ENCODE peak calls at places on chromosome 22, in ten cellular contexts. One of them, this sample, is unnamed.
A peak's percentile ranks its signal among the peaks of the same experiment; 100 is the strongest.

GRCh38 chr22:24325105-24325757 is 54.6 kb downstream of the SPECC1L start:
- DNase-seq in GM23338: peak; percentile 54
- DNase-seq in cardiac muscle cell: peak; percentile 51
- DNase-seq in left ventricle myocardium inferior: no peak
- DNase-seq in epithelial cell of esophagus: peak; percentile 63
- DNase-seq in trophoblast cell: peak; percentile 37
- DNase-seq in AG09309: peak; percentile 96
- DNase-seq in astrocyte of the spinal cord: peak; percentile 87
- DNase-seq in kidney epithelial cell: peak; percentile 59
- DNase-seq in HL-60: peak; percentile 78
- DNase-seq in this sample: no peak

GRCh38 chr22:48574776-48575566 is 1252.7 kb downstream of the BRD1 start:
- DNase-seq in GM23338: peak; percentile 66
- DNase-seq in cardiac muscle cell: peak; percentile 79
- DNase-seq in left ventricle myocardium inferior: no peak
- DNase-seq in epithelial cell of esophagus: no peak
- DNase-seq in trophoblast cell: no peak
- DNase-seq in AG09309: no peak
- DNase-seq in astrocyte of the spinal cord: no peak
- DNase-seq in kidney epithelial cell: no peak
- DNase-seq in HL-60: peak; percentile 10
- DNase-seq in this sample: no peak

GRCh38 chr22:16601437-16602223 is 9.0 kb upstream of the CCT8L2 start:
- DNase-seq in GM23338: peak; percentile 17
- DNase-seq in cardiac muscle cell: peak; percentile 0
- DNase-seq in left ventricle myocardium inferior: peak; percentile 39
- DNase-seq in epithelial cell of esophagus: peak; percentile 17
- DNase-seq in trophoblast cell: peak; percentile 32
- DNase-seq in AG09309: no peak
- DNase-seq in astrocyte of the spinal cord: no peak
- DNase-seq in kidney epithelial cell: no peak
- DNase-seq in HL-60: peak; percentile 18
- DNase-seq in this sample: no peak

GRCh38 chr22:25627271-25627848 is 62.9 kb downstream of the GRK3 start:
- DNase-seq in GM23338: no peak
- DNase-seq in cardiac muscle cell: no peak
- DNase-seq in left ventricle myocardium inferior: no peak
- DNase-seq in epithelial cell of esophagus: peak; percentile 15
- DNase-seq in trophoblast cell: no peak
- DNase-seq in AG09309: no peak
- DNase-seq in astrocyte of the spinal cord: peak; percentile 4
- DNase-seq in kidney epithelial cell: no peak
- DNase-seq in HL-60: peak; percentile 55
- DNase-seq in this sample: no peak

GRCh38 chr22:42026705-42027104 is 28.1 kb downstream of the WBP2NL start:
- DNase-seq in GM23338: peak; percentile 51
- DNase-seq in cardiac muscle cell: no peak
- DNase-seq in left ventricle myocardium inferior: no peak
- DNase-seq in epithelial cell of esophagus: no peak
- DNase-seq in trophoblast cell: no peak
- DNase-seq in AG09309: no peak
- DNase-seq in astrocyte of the spinal cord: no peak
- DNase-seq in kidney epithelial cell: no peak
- DNase-seq in HL-60: no peak
- DNase-seq in this sample: no peak

GRCh38 chr22:50727678-50728522 is 10.1 kb upstream of the ACR start:
- DNase-seq in GM23338: no peak
- DNase-seq in cardiac muscle cell: no peak
- DNase-seq in left ventricle myocardium inferior: peak; percentile 9
- DNase-seq in epithelial cell of esophagus: no peak
- DNase-seq in trophoblast cell: no peak
- DNase-seq in AG09309: no peak
- DNase-seq in astrocyte of the spinal cord: no peak
- DNase-seq in kidney epithelial cell: no peak
- DNase-seq in HL-60: no peak
- DNase-seq in this sample: no peak

GRCh38 chr22:47854680-47855079 is 1092.2 kb downstream of the TBC1D22A start:
- DNase-seq in GM23338: no peak
- DNase-seq in cardiac muscle cell: no peak
- DNase-seq in left ventricle myocardium inferior: no peak
- DNase-seq in epithelial cell of esophagus: no peak
- DNase-seq in trophoblast cell: no peak
- DNase-seq in AG09309: no peak
- DNase-seq in astrocyte of the spinal cord: no peak
- DNase-seq in kidney epithelial cell: no peak
- DNase-seq in HL-60: no peak
- DNase-seq in this sample: no peak

GRCh38 chr22:17403906-17404305 is 34.6 kb downstream of the CECR2 start:
- DNase-seq in GM23338: no peak
- DNase-seq in cardiac muscle cell: no peak
- DNase-seq in left ventricle myocardium inferior: no peak
- DNase-seq in epithelial cell of esophagus: no peak
- DNase-seq in trophoblast cell: no peak
- DNase-seq in AG09309: no peak
- DNase-seq in astrocyte of the spinal cord: no peak
- DNase-seq in kidney epithelial cell: no peak
- DNase-seq in HL-60: no peak
- DNase-seq in this sample: no peak

GRCh38 chr22:45672564-45673481 is 1.2 kb downstream of the ATXN10 start:
- DNase-seq in GM23338: no peak
- DNase-seq in cardiac muscle cell: no peak
- DNase-seq in left ventricle myocardium inferior: no peak
- DNase-seq in epithelial cell of esophagus: no peak
- DNase-seq in trophoblast cell: no peak
- DNase-seq in AG09309: no peak
- DNase-seq in astrocyte of the spinal cord: no peak
- DNase-seq in kidney epithelial cell: no peak
- DNase-seq in HL-60: no peak
- DNase-seq in this sample: no peak

GRCh38 chr22:45676024-45676423 is 4.4 kb downstream of the ATXN10 start:
- DNase-seq in GM23338: no peak
- DNase-seq in cardiac muscle cell: no peak
- DNase-seq in left ventricle myocardium inferior: no peak
- DNase-seq in epithelial cell of esophagus: no peak
- DNase-seq in trophoblast cell: no peak
- DNase-seq in AG09309: no peak
- DNase-seq in astrocyte of the spinal cord: no peak
- DNase-seq in kidney epithelial cell: no peak
- DNase-seq in HL-60: no peak
- DNase-seq in this sample: no peak

GRCh38 chr22:45671051-45671782 is 417 bp upstream of the ATXN10 start:
- DNase-seq in GM23338: peak; percentile 96
- DNase-seq in cardiac muscle cell: peak; percentile 57
- DNase-seq in left ventricle myocardium inferior: no peak
- DNase-seq in epithelial cell of esophagus: no peak
- DNase-seq in trophoblast cell: no peak
- DNase-seq in AG09309: no peak
- DNase-seq in astrocyte of the spinal cord: no peak
- DNase-seq in kidney epithelial cell: no peak
- DNase-seq in HL-60: no peak
- DNase-seq in this sample: peak; percentile 60

GRCh38 chr22:45671783-45672563 is at the start of gene ATXN10:
- DNase-seq in GM23338: no peak
- DNase-seq in cardiac muscle cell: peak; percentile 91
- DNase-seq in left ventricle myocardium inferior: peak; percentile 69
- DNase-seq in epithelial cell of esophagus: peak; percentile 71
- DNase-seq in trophoblast cell: peak; percentile 34
- DNase-seq in AG09309: peak; percentile 27
- DNase-seq in astrocyte of the spinal cord: peak; percentile 76
- DNase-seq in kidney epithelial cell: no peak
- DNase-seq in HL-60: peak; percentile 74
- DNase-seq in this sample: peak; percentile 25

DNA sequence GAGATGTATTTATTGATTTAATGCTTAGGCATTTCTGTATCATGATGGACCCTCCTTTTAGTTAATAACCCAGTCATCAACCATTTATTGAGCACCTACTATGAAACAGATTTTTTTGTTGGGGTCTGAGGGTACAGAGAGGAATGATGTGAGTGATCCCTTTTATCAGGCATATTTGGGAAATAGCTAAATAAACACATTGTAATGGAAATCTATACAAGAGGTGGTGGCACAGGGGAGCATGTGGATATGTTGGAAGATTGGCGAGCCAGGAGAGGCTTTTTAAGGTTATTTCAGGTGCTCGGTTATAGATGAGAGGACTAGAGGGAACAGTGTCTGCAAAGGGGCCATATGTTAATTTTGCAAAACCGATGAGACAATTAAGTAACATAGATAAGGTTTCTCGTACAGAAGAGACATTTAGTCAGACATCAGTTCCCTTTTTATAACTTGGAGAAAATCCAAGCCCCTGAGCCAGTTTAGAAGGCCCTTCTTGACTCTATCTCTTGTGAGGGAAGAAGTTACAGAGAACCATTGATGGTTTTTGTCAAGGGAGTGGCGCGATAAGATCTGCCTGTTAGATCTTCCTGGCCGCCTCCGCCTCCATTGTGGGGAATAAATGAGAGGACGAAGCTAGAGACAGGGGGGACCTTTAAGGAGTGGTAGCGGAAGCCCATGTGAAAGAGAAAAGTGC is 2.0 kb downstream of the ATXN10 start:
- DNase-seq in GM23338: no peak
- DNase-seq in cardiac muscle cell: no peak
- DNase-seq in left ventricle myocardium inferior: no peak
- DNase-seq in epithelial cell of esophagus: no peak
- DNase-seq in trophoblast cell: no peak
- DNase-seq in AG09309: no peak
- DNase-seq in astrocyte of the spinal cord: no peak
- DNase-seq in kidney epithelial cell: no peak
- DNase-seq in HL-60: peak; percentile 70
- DNase-seq in this sample: no peak
- H3K4me3 ChIP-seq in GM23338: peak overlapping the region; percentile 95
- H3K4me3 ChIP-seq in cardiac muscle cell: no peak overlapping the region
- H3K4me3 ChIP-seq in left ventricle myocardium inferior: peak overlapping the region; percentile 91
- H3K4me3 ChIP-seq in epithelial cell of esophagus: no peak overlapping the region
- H3K4me3 ChIP-seq in trophoblast cell: no peak overlapping the region
- H3K4me3 ChIP-seq in AG09309: peak overlapping the region; percentile 95
- H3K4me3 ChIP-seq in astrocyte of the spinal cord: peak overlapping the region; percentile 85
- H3K4me3 ChIP-seq in kidney epithelial cell: no peak overlapping the region
- H3K4me3 ChIP-seq in HL-60: peak overlapping the region; percentile 77
- H3K4me3 ChIP-seq in this sample: no peak overlapping the region

GRCh38 chr22:46564084-46564714 is 26.8 kb upstream of the CELSR1 start:
- DNase-seq in GM23338: no peak
- DNase-seq in cardiac muscle cell: no peak
- DNase-seq in left ventricle myocardium inferior: peak; percentile 53
- DNase-seq in epithelial cell of esophagus: no peak
- DNase-seq in trophoblast cell: no peak
- DNase-seq in AG09309: no peak
- DNase-seq in astrocyte of the spinal cord: no peak
- DNase-seq in kidney epithelial cell: no peak
- DNase-seq in HL-60: no peak
- DNase-seq in this sample: no peak

GRCh38 chr22:46557736-46558480 is 20.5 kb upstream of the CELSR1 start:
- DNase-seq in GM23338: no peak
- DNase-seq in cardiac muscle cell: no peak
- DNase-seq in left ventricle myocardium inferior: peak; percentile 56
- DNase-seq in epithelial cell of esophagus: peak; percentile 86
- DNase-seq in trophoblast cell: no peak
- DNase-seq in AG09309: no peak
- DNase-seq in astrocyte of the spinal cord: no peak
- DNase-seq in kidney epithelial cell: no peak
- DNase-seq in HL-60: no peak
- DNase-seq in this sample: no peak

GRCh38 chr22:46563381-46564083 is 26.1 kb upstream of the CELSR1 start:
- DNase-seq in GM23338: peak; percentile 82
- DNase-seq in cardiac muscle cell: peak; percentile 81
- DNase-seq in left ventricle myocardium inferior: peak; percentile 83
- DNase-seq in epithelial cell of esophagus: peak; percentile 63
- DNase-seq in trophoblast cell: peak; percentile 47
- DNase-seq in AG09309: no peak
- DNase-seq in astrocyte of the spinal cord: peak; percentile 43
- DNase-seq in kidney epithelial cell: no peak
- DNase-seq in HL-60: peak; percentile 86
- DNase-seq in this sample: no peak

GRCh38 chr22:46561435-46561905 is 24.1 kb upstream of the CELSR1 start:
- DNase-seq in GM23338: peak; percentile 78
- DNase-seq in cardiac muscle cell: peak; percentile 63
- DNase-seq in left ventricle myocardium inferior: peak; percentile 6
- DNase-seq in epithelial cell of esophagus: peak; percentile 48
- DNase-seq in trophoblast cell: no peak
- DNase-seq in AG09309: no peak
- DNase-seq in astrocyte of the spinal cord: no peak
- DNase-seq in kidney epithelial cell: no peak
- DNase-seq in HL-60: peak; percentile 93
- DNase-seq in this sample: no peak

DNA sequence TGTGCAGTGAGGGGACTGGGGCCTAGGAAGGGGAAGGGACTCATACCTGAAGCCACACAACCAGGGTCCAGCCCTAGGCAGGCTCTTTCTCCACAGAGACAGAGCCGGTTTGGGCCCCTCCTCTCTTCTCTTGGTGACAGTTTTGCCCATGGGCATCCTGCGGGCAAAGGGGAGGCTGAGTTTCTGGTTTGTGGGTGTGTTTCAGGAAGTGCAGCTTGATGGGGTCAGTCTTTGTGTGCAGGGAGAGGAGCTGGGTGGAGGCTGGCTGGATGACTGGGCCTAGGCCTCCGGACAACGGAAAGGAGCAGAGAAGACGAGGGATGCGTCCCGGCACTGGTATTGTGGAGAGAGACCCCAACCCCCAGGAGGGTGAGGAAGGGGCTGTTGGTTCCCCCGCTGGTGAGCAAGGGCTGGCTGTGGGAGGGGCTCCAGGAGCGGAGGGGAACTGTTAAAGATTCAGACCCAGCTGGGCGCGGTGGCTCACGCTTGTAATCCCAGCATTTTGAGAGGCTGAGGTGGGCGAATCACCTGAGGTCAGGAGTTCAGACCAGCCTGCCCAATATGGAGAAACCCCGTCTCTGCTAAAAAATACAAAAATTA is 23.4 kb upstream of the CELSR1 start:
- DNase-seq in GM23338: no peak
- DNase-seq in cardiac muscle cell: no peak
- DNase-seq in left ventricle myocardium inferior: peak; percentile 11
- DNase-seq in epithelial cell of esophagus: no peak
- DNase-seq in trophoblast cell: no peak
- DNase-seq in AG09309: no peak
- DNase-seq in astrocyte of the spinal cord: no peak
- DNase-seq in kidney epithelial cell: no peak
- DNase-seq in HL-60: peak; percentile 59
- DNase-seq in this sample: no peak
- H3K4me3 ChIP-seq in GM23338: no peak overlapping the region
- H3K4me3 ChIP-seq in cardiac muscle cell: no peak overlapping the region
- H3K4me3 ChIP-seq in left ventricle myocardium inferior: no peak overlapping the region
- H3K4me3 ChIP-seq in epithelial cell of esophagus: no peak overlapping the region
- H3K4me3 ChIP-seq in trophoblast cell: no peak overlapping the region
- H3K4me3 ChIP-seq in AG09309: no peak overlapping the region
- H3K4me3 ChIP-seq in astrocyte of the spinal cord: no peak overlapping the region
- H3K4me3 ChIP-seq in kidney epithelial cell: no peak overlapping the region
- H3K4me3 ChIP-seq in HL-60: no peak overlapping the region
- H3K4me3 ChIP-seq in this sample: no peak overlapping the region

GRCh38 chr22:40053460-40053859 is 58.7 kb downstream of the FAM83F start:
- DNase-seq in GM23338: no peak
- DNase-seq in cardiac muscle cell: no peak
- DNase-seq in left ventricle myocardium inferior: no peak
- DNase-seq in epithelial cell of esophagus: peak; percentile 36
- DNase-seq in trophoblast cell: no peak
- DNase-seq in AG09309: no peak
- DNase-seq in astrocyte of the spinal cord: no peak
- DNase-seq in kidney epithelial cell: no peak
- DNase-seq in HL-60: no peak
- DNase-seq in this sample: no peak
- H3K4me3 ChIP-seq in GM23338: no peak overlapping the region
- H3K4me3 ChIP-seq in cardiac muscle cell: no peak overlapping the region
- H3K4me3 ChIP-seq in left ventricle myocardium inferior: no peak overlapping the region
- H3K4me3 ChIP-seq in epithelial cell of esophagus: no peak overlapping the region
- H3K4me3 ChIP-seq in trophoblast cell: no peak overlapping the region
- H3K4me3 ChIP-seq in AG09309: no peak overlapping the region
- H3K4me3 ChIP-seq in astrocyte of the spinal cord: no peak overlapping the region
- H3K4me3 ChIP-seq in kidney epithelial cell: no peak overlapping the region
- H3K4me3 ChIP-seq in HL-60: no peak overlapping the region
- H3K4me3 ChIP-seq in this sample: no peak overlapping the region

DNA sequence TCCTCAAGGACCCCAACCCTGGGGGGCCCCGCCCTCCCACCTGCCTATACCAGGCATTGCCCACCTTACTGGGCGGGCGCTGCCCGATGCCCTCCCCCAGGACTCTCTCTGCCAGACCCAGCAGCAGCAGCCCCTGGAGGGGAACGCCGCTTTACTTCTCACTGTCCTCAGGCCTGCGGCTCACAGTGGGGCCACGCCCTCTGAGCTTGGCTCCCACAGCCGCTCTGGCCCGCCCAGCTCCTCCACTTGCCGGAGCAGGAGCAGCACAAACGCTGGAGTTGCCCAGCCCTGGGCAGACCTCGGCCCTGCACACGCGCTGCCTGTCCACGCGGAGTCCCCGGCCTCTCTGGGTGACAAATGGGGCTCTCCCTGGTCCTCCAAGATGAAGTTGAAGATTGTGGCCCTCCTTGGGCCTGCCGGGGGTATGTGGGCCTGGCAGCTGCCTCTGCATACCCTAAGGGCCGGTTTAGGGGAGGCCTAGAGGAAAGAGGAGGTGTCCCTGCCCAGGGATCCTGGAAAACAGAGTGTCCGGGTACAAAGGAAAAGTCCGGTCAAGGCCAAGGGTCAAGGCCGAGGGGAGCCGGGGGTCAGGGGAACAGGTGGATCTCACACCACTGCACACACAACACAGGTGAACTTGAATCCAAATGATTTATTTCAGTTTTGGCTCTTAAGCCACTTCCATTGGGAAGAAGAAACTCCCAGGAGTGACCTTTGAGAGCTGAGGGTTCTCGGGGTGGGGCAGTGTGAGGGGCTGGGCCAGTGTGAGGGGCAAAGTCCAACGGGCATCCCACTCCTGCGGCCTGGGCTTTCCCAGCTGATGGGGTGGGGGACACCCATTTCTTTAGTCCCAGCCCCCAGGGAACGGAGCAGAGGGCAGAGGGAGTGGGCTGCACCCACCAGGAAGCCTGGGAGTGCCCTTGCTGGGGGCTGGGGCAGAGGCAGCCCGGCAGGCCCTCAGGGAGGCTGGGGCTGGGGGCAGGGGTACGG is 674 bp upstream of the BAIAP2L2 start:
- DNase-seq in GM23338: peak; percentile 72
- DNase-seq in cardiac muscle cell: no peak
- DNase-seq in left ventricle myocardium inferior: no peak
- DNase-seq in epithelial cell of esophagus: peak; percentile 36
- DNase-seq in trophoblast cell: no peak
- DNase-seq in AG09309: no peak
- DNase-seq in astrocyte of the spinal cord: no peak
- DNase-seq in kidney epithelial cell: peak; percentile 29
- DNase-seq in HL-60: no peak
- DNase-seq in this sample: no peak
- H3K4me3 ChIP-seq in GM23338: no peak overlapping the region
- H3K4me3 ChIP-seq in cardiac muscle cell: no peak overlapping the region
- H3K4me3 ChIP-seq in left ventricle myocardium inferior: no peak overlapping the region
- H3K4me3 ChIP-seq in epithelial cell of esophagus: no peak overlapping the region
- H3K4me3 ChIP-seq in trophoblast cell: no peak overlapping the region
- H3K4me3 ChIP-seq in AG09309: no peak overlapping the region
- H3K4me3 ChIP-seq in astrocyte of the spinal cord: no peak overlapping the region
- H3K4me3 ChIP-seq in kidney epithelial cell: peak overlapping the region; percentile 4
- H3K4me3 ChIP-seq in HL-60: no peak overlapping the region
- H3K4me3 ChIP-seq in this sample: no peak overlapping the region

This sample was measured in iPS DF 6.9.